ENCODE peak calls at places on chromosomes 5 and 9, in four cellular contexts. U is MCF 10A, H is right lobe of liver, N is HT-29. A is an unnamed sample.

GRCh38 chr5:142235050-142235797 is 89.6 kb downstream of the SPRY4 start:
- DNase-seq in U (no peak), N (no peak), H (no peak), A (no peak)

GRCh38 chr9:38439916-38440301 is 15.7 kb upstream of the IGFBPL1 start:
- DNase-seq in U (no peak), N (no peak), H (no peak), A (no peak)

GRCh38 chr5:99807346-99807745 is 727.8 kb upstream of the FAM174A start:
- DNase-seq in N (no peak), H (no peak), U (no peak), A (no peak)

GRCh38 chr5:23507278-23507685 is at the start of gene PRDM9:
- DNase-seq in H (peak; percentile 67), U (peak; percentile 85), N (no peak), A (peak; percentile 62)

GRCh38 chr9:97668485-97668884 is 28.7 kb downstream of the XPA start:
- DNase-seq in U (no peak), N (no peak), H (no peak), A (no peak)

GRCh38 chr9:36485647-36486453 is 85.8 kb upstream of the RNF38 start:
- DNase-seq in U (peak; percentile 18), H (no peak), N (no peak), A (peak; percentile 27)

GRCh38 chr5:36301858-36302603 is at the start of gene RANBP3L:
- DNase-seq in N (no peak), U (peak; percentile 62), H (no peak), A (peak; percentile 20)

GRCh38 chr9:70641631-70642030 is 227.2 kb upstream of the KLF9 start:
- DNase-seq in N (no peak), U (no peak), H (no peak), A (no peak)

GRCh38 chr9:91395553-91396470 is 27.8 kb downstream of the NFIL3 start:
- DNase-seq in H (no peak), U (peak; percentile 75), N (no peak), A (peak; percentile 41)